ENCODE peak calls at places on chromosomes 3 and 15, in four cellular contexts. P is ELR; S is activated T-cell treated with anti-CD3 and anti-CD28 coated beads for 48 hours; X is stimulated activated CD4-positive, alpha-beta T cell treated with anti-CD3 and anti-CD28 coated beads, Interleukin-12 subunit alpha, Interleukin-12 subunit beta, amount 100 ng/mL, for 24 hours. M is an unnamed sample.

GRCh38 chr15:51356147-51356546 is 14.7 kb downstream of the GLDN start:
- DNase-seq in P (no peak), S (no peak), X (no peak), M (no peak)

GRCh38 chr15:29945943-29946591 is 123.8 kb upstream of the TJP1 start:
- DNase-seq in P (peak; percentile 70), S (no peak), X (no peak), M (no peak)

GRCh38 chr3:48548731-48549705 is 7.6 kb downstream of the PFKFB4 start:
- DNase-seq in P (peak; percentile 79), S (peak; percentile 75), X (peak; percentile 86), M (peak; percentile 76)

GRCh38 chr3:151154566-151154965 is 48.5 kb downstream of the GPR171 start:
- DNase-seq in P (no peak), S (no peak), X (no peak), M (no peak)

GRCh38 chr3:127656906-127657305 is 15.8 kb upstream of the ABTB1 start:
- DNase-seq in P (no peak), S (no peak), X (no peak), M (no peak)

GRCh38 chr3:125602752-125603649 is 7.7 kb upstream of the OSBPL11 start:
- DNase-seq in P (peak; percentile 83), S (no peak), X (no peak), M (peak; percentile 92)

GRCh38 chr3:72258786-72259185 is 473.8 kb upstream of the PROK2 start:
- DNase-seq in P (no peak), S (no peak), X (no peak), M (no peak)

GRCh38 chr3:194867270-194867983 is 181.7 kb downstream of the FAM43A start:
- DNase-seq in P (no peak), S (no peak), X (no peak), M (no peak)

GRCh38 chr15:62270216-62270921 is 105.3 kb upstream of the C2CD4B start:
- DNase-seq in P (no peak), S (no peak), X (no peak), M (no peak)

GRCh38 chr15:51760805-51761204 is 9.4 kb downstream of the TMOD2 start:
- DNase-seq in P (no peak), S (no peak), X (no peak), M (no peak)

GRCh38 chr15:99424978-99425665 is 140.7 kb upstream of the MEF2A start:
- DNase-seq in P (peak; percentile 73), S (peak; percentile 55), X (peak; percentile 24), M (peak; percentile 22)

GRCh38 chr3:112197131-112197530 is 64.1 kb upstream of the GCSAM start:
- DNase-seq in P (no peak), S (no peak), X (no peak), M (no peak)

GRCh38 chr15:78977091-78977571 is 32.3 kb upstream of the CTSH start:
- DNase-seq in P (no peak), S (no peak), X (no peak), M (no peak)

GRCh38 chr3:85821130-85821756 is 862.5 kb downstream of the CADM2 start:
- DNase-seq in P (no peak), S (no peak), X (no peak), M (peak; percentile 60)

GRCh38 chr15:96264801-96265515 is 65.5 kb upstream of the NR2F2 start:
- DNase-seq in P (peak; percentile 87), S (no peak), X (no peak), M (peak; percentile 4)

GRCh38 chr3:32819581-32820348 is 2.0 kb downstream of the TRIM71 start:
- DNase-seq in P (no peak), S (no peak), X (no peak), M (no peak)

GRCh38 chr3:901953-902778 is 190.7 kb upstream of the CNTN6 start:
- DNase-seq in P (peak; percentile 8), S (no peak), X (no peak), M (peak; percentile 19)

GRCh38 chr15:66912441-66912840 is 153.0 kb upstream of the SMAD3 start:
- DNase-seq in P (no peak), S (no peak), X (no peak), M (no peak)

GRCh38 chr15:25060996-25061620 is 106.3 kb downstream of the SNRPN start:
- DNase-seq in P (no peak), S (no peak), X (no peak), M (no peak)

GRCh38 chr15:74537736-74538135 is 3.3 kb upstream of the ARID3B start:
- DNase-seq in P (no peak), S (no peak), X (no peak), M (no peak)

GRCh38 chr3:15750143-15750542 is 47.6 kb downstream of the ANKRD28 start:
- DNase-seq in P (no peak), S (no peak), X (no peak), M (no peak)